ENCODE peak calls at places on chromosomes 2 and 18, in four cellular contexts. R, M, X and C are unnamed samples.

GRCh38 chr2:157871415-157871814 is 4.7 kb downstream of the ACVR1 start:
- DNase-seq in R (no peak), M (no peak), X (no peak), C (no peak)

GRCh38 chr18:74410441-74410992 is 46.6 kb downstream of the DIPK1C start:
- DNase-seq in R (no peak), X (no peak), M (no peak), C (no peak)

GRCh38 chr2:18795881-18796280 is 206.5 kb upstream of the NT5C1B start:
- DNase-seq in M (no peak), R (no peak), X (no peak), C (no peak)

GRCh38 chr18:35386600-35387366 is 9.6 kb upstream of the ZNF396 start:
- DNase-seq in X (peak; percentile 44), M (peak; percentile 72), R (peak; percentile 67), C (peak; percentile 22)

GRCh38 chr2:69567909-69568300 is 75.6 kb downstream of the AAK1 start:
- DNase-seq in X (no peak), R (no peak), M (no peak), C (no peak)

GRCh38 chr2:219626540-219626939 is 890 bp upstream of the SLC4A3 start:
- DNase-seq in M (no peak), R (no peak), X (no peak), C (no peak)

GRCh38 chr18:48674198-48674721 is 135.4 kb downstream of the CTIF start:
- DNase-seq in M (peak; percentile 69), R (no peak), X (no peak), C (no peak)

GRCh38 chr2:19942199-19942598 is 40.4 kb upstream of the TTC32 start:
- DNase-seq in R (no peak), M (no peak), X (no peak), C (no peak)

GRCh38 chr2:67650292-67651133 is 253.4 kb downstream of the ETAA1 start:
- DNase-seq in X (peak; percentile 40), R (peak; percentile 79), M (peak; percentile 82), C (no peak)

GRCh38 chr2:134402385-134402784 is 148.5 kb downstream of the MGAT5 start:
- DNase-seq in M (peak; percentile 57), X (no peak), R (no peak), C (no peak)

GRCh38 chr2:240395896-240396622 is 39.4 kb upstream of the GPC1 start:
- DNase-seq in X (no peak), R (no peak), M (no peak), C (no peak)

GRCh38 chr18:77086034-77086433 is 46.5 kb downstream of the MBP start:
- DNase-seq in M (no peak), X (peak; percentile 97), R (no peak), C (no peak)

GRCh38 chr2:143429932-143430331 is 300.7 kb downstream of the ARHGAP15 start:
- DNase-seq in M (no peak), R (no peak), X (no peak), C (no peak)

GRCh38 chr2:241050624-241051577 is 51.2 kb downstream of the MTERF4 start:
- DNase-seq in X (no peak), M (no peak), R (peak; percentile 24), C (peak; percentile 8)

GRCh38 chr2:1024981-1025380 is 74.3 kb downstream of the SNTG2 start:
- DNase-seq in X (no peak), R (no peak), M (no peak), C (no peak)

GRCh38 chr18:46035701-46036680 is 36.1 kb downstream of the PSTPIP2 start:
- DNase-seq in M (no peak), X (no peak), R (no peak), C (no peak)

GRCh38 chr2:127405252-127405605 is 13.0 kb upstream of the PROC start:
- DNase-seq in M (no peak), R (no peak), X (no peak), C (no peak)

GRCh38 chr2:220011859-220012258 is 384.4 kb downstream of the SLC4A3 start:
- DNase-seq in M (no peak), X (no peak), R (no peak), C (no peak)

GRCh38 chr2:196274387-196274809 is 103.0 kb upstream of the STK17B start:
- DNase-seq in X (no peak), M (peak; percentile 48), R (no peak), C (peak; percentile 41)

GRCh38 chr2:114714316-114714715 is 271.9 kb downstream of the DPP10 start:
- DNase-seq in X (no peak), M (no peak), R (no peak), C (no peak)

GRCh38 chr2:108288534-108289106 is at the start of gene SULT1C2:
- DNase-seq in M (no peak), X (no peak), R (no peak), C (no peak)

GRCh38 chr2:10030311-10030736 is 13.0 kb upstream of the KLF11 start:
- DNase-seq in M (no peak), X (no peak), R (no peak), C (no peak)

GRCh38 chr2:2698182-2699116 is 367.4 kb upstream of the MYT1L start:
- DNase-seq in M (no peak), X (no peak), R (no peak), C (no peak)

GRCh38 chr2:71789556-71790219 is 336.3 kb downstream of the DYSF start:
- DNase-seq in M (no peak), R (no peak), X (no peak), C (no peak)

GRCh38 chr2:156332452-156333273 is at the start of gene NR4A2:
- DNase-seq in R (peak; percentile 89), M (peak; percentile 91), X (no peak), C (peak; percentile 92)

GRCh38 chr2:317501-318424 is 29.9 kb upstream of the ALKAL2 start:
- DNase-seq in R (no peak), X (no peak), M (no peak), C (no peak)

GRCh38 chr2:221434155-221434554 is 137.9 kb downstream of the EPHA4 start:
- DNase-seq in M (no peak), X (no peak), R (no peak), C (no peak)

GRCh38 chr2:201130524-201131186 is 14.7 kb downstream of the CFLAR start:
- DNase-seq in X (peak; percentile 91), R (no peak), M (peak; percentile 36), C (peak; percentile 38)

GRCh38 chr2:23586691-23587090 is 201.7 kb downstream of the KLHL29 start:
- DNase-seq in X (no peak), M (no peak), R (no peak), C (no peak)

GRCh38 chr2:39020383-39020782 is 100.5 kb downstream of the SOS1 start:
- DNase-seq in X (no peak), R (no peak), M (no peak), C (no peak)

GRCh38 chr2:62586981-62587380 is 81.0 kb upstream of the TMEM17 start:
- DNase-seq in R (no peak), X (peak; percentile 5), M (no peak), C (no peak)

GRCh38 chr18:38369772-38370690 is 804.4 kb upstream of the CELF4 start:
- DNase-seq in X (no peak), M (no peak), R (no peak), C (no peak)

GRCh38 chr18:38362286-38362792 is 796.7 kb upstream of the CELF4 start:
- DNase-seq in X (no peak), M (no peak), R (no peak), C (no peak)

GRCh38 chr18:38368246-38368645 is 802.6 kb upstream of the CELF4 start:
- DNase-seq in X (peak; percentile 25), M (no peak), R (no peak), C (no peak)

GRCh38 chr18:38368886-38369285 is 803.3 kb upstream of the CELF4 start:
- DNase-seq in X (peak; percentile 21), M (no peak), R (no peak), C (no peak)

GRCh38 chr18:38367473-38367872 is 801.9 kb upstream of the CELF4 start:
- DNase-seq in X (no peak), R (no peak), M (no peak), C (no peak)
- H3K27me3 ChIP-seq in X (no peaks in the 10 kb centered on the region), R (no peaks in the 10 kb centered on the region), M (no peaks in the 10 kb centered on the region), C (no peaks in the 10 kb centered on the region)

GRCh38 chr2:88074150-88074549 is 6.5 kb downstream of the SMYD1 start:
- DNase-seq in R (no peak), X (no peak), M (no peak), C (no peak)
- TF ChIP-seq CTCF in R (no peak), X (no peak), M (no peak), C (no peak)

DNA sequence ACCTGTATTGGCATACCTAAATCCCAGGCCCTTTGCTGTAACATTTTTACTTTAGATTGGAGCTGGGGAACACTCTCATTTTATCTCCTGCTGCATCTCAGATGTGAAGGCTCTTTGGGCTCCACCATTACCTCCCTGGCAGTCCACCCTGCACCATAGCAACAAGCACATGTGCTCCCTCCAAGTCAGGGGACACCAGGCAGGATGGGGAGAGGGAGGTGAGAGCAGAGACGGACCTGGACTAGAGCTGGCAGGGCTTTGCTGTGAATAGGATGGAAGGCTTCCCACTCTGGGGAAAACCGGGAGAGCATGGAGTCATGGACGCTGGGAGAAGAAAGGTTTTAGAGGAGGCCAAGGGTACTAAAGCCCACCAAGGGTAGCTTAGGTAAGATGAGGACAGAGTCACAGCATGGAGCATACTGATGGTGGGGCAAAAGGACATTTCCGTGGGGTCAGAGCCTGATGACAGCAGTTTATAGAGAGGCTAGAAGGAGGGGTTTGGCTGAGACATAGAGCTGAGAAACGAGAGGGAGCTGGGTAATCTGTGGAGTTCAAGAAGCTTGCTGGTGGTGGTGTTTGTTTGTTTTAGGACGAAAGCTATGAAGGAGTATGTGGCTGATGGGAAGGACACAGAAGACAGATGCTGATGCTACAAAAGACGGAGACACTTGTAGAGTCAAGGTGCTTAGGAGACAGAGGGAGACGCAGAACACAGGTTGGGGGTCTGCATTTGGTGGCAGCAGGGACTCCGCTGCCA is 134.8 kb downstream of the COL6A3 start:
- DNase-seq in M (no peak), X (no peak), R (no peak), C (no peak)
- H3K4me3 ChIP-seq in M (no peak overlapping the region), X (no peak overlapping the region), R (no peak overlapping the region), C (no peak overlapping the region)

GRCh38 chr2:175662335-175662734 is 339.7 kb downstream of the LNPK start:
- DNase-seq in M (no peak), X (no peak), R (no peak), C (no peak)
- H3K27me3 ChIP-seq in M (peaks cover 29% of the 10 kb centered on the region), X (no peaks in the 10 kb centered on the region), R (no peaks in the 10 kb centered on the region), C (no peaks in the 10 kb centered on the region)